ENCODE peak calls at places on chromosomes 12 and 14, in eight cellular contexts. One of them, this sample, is unnamed.

GRCh38 chr14:90536511-90537191 is 139.8 kb downstream of the CALM1 start:
- DNase-seq in epithelial cell of esophagus: no peak
- DNase-seq in fibroblast of pulmonary artery: no peak
- DNase-seq in uterus: no peak
- DNase-seq in NB4: peak
- DNase-seq in hepatocyte: no peak
- DNase-seq in cardiac fibroblast: no peak
- DNase-seq in Calu3: no peak
- DNase-seq in this sample: no peak

GRCh38 chr12:76558684-76559276 is 791 bp downstream of the OSBPL8 start:
- DNase-seq in fibroblast of pulmonary artery: peak
- DNase-seq in NB4: peak
- DNase-seq in uterus: peak
- DNase-seq in hepatocyte: peak
- DNase-seq in Calu3: peak
- DNase-seq in epithelial cell of esophagus: peak
- DNase-seq in cardiac fibroblast: peak
- DNase-seq in this sample: peak

GRCh38 chr12:120687570-120688289 is 781 bp downstream of the MLEC start:
- DNase-seq in fibroblast of pulmonary artery: no peak
- DNase-seq in uterus: no peak
- DNase-seq in Calu3: no peak
- DNase-seq in NB4: peak
- DNase-seq in hepatocyte: peak
- DNase-seq in epithelial cell of esophagus: no peak
- DNase-seq in cardiac fibroblast: peak
- DNase-seq in this sample: peak

GRCh38 chr12:18749381-18749957 is 11.6 kb downstream of the CAPZA3 start:
- DNase-seq in cardiac fibroblast: no peak
- DNase-seq in Calu3: no peak
- DNase-seq in uterus: no peak
- DNase-seq in NB4: no peak
- DNase-seq in fibroblast of pulmonary artery: no peak
- DNase-seq in hepatocyte: no peak
- DNase-seq in epithelial cell of esophagus: no peak
- DNase-seq in this sample: no peak

GRCh38 chr12:92356405-92356804 is 210.8 kb upstream of the BTG1 start:
- DNase-seq in epithelial cell of esophagus: no peak
- DNase-seq in hepatocyte: no peak
- DNase-seq in cardiac fibroblast: no peak
- DNase-seq in NB4: peak
- DNase-seq in Calu3: no peak
- DNase-seq in uterus: no peak
- DNase-seq in fibroblast of pulmonary artery: no peak
- DNase-seq in this sample: no peak

GRCh38 chr12:89108265-89108664 is 244.0 kb downstream of the DUSP6 start:
- DNase-seq in fibroblast of pulmonary artery: no peak
- DNase-seq in hepatocyte: no peak
- DNase-seq in epithelial cell of esophagus: no peak
- DNase-seq in Calu3: no peak
- DNase-seq in uterus: no peak
- DNase-seq in NB4: no peak
- DNase-seq in cardiac fibroblast: no peak
- DNase-seq in this sample: no peak

GRCh38 chr12:72547593-72547992 is 275.4 kb downstream of the TRHDE start:
- DNase-seq in epithelial cell of esophagus: peak
- DNase-seq in hepatocyte: no peak
- DNase-seq in cardiac fibroblast: no peak
- DNase-seq in fibroblast of pulmonary artery: no peak
- DNase-seq in NB4: no peak
- DNase-seq in Calu3: no peak
- DNase-seq in uterus: no peak
- DNase-seq in this sample: no peak

GRCh38 chr12:85425926-85426325 is 145.9 kb downstream of the ALX1 start:
- DNase-seq in uterus: no peak
- DNase-seq in epithelial cell of esophagus: no peak
- DNase-seq in NB4: no peak
- DNase-seq in Calu3: no peak
- DNase-seq in fibroblast of pulmonary artery: no peak
- DNase-seq in cardiac fibroblast: no peak
- DNase-seq in hepatocyte: peak
- DNase-seq in this sample: no peak

GRCh38 chr12:71727958-71728357 is 26.7 kb upstream of the RAB21 start:
- DNase-seq in cardiac fibroblast: no peak
- DNase-seq in uterus: no peak
- DNase-seq in Calu3: no peak
- DNase-seq in hepatocyte: no peak
- DNase-seq in epithelial cell of esophagus: no peak
- DNase-seq in NB4: no peak
- DNase-seq in fibroblast of pulmonary artery: no peak
- DNase-seq in this sample: no peak

GRCh38 chr12:49295087-49296001 is at the start of gene PRPH:
- DNase-seq in Calu3: no peak
- DNase-seq in hepatocyte: no peak
- DNase-seq in fibroblast of pulmonary artery: no peak
- DNase-seq in cardiac fibroblast: no peak
- DNase-seq in NB4: peak
- DNase-seq in uterus: no peak
- DNase-seq in epithelial cell of esophagus: no peak
- DNase-seq in this sample: no peak
- TF ChIP-seq CTCF in Calu3: no peak
- TF ChIP-seq CTCF in hepatocyte: no peak
- TF ChIP-seq CTCF in fibroblast of pulmonary artery: no peak
- TF ChIP-seq CTCF in cardiac fibroblast: no peak
- TF ChIP-seq CTCF in NB4: peak
- TF ChIP-seq CTCF in uterus: no peak
- TF ChIP-seq CTCF in epithelial cell of esophagus: no peak
- TF ChIP-seq CTCF in this sample: no peak

GRCh38 chr14:45990252-45990651 is 661.3 kb downstream of the RPL10L start:
- DNase-seq in uterus: no peak
- DNase-seq in NB4: peak
- DNase-seq in cardiac fibroblast: peak
- DNase-seq in hepatocyte: no peak
- DNase-seq in fibroblast of pulmonary artery: no peak
- DNase-seq in epithelial cell of esophagus: peak
- DNase-seq in Calu3: no peak
- DNase-seq in this sample: no peak
- TF ChIP-seq CTCF in uterus: no peak
- TF ChIP-seq CTCF in NB4: peak
- TF ChIP-seq CTCF in cardiac fibroblast: peak
- TF ChIP-seq CTCF in hepatocyte: peak
- TF ChIP-seq CTCF in fibroblast of pulmonary artery: peak
- TF ChIP-seq CTCF in epithelial cell of esophagus: peak
- TF ChIP-seq CTCF in Calu3: peak
- TF ChIP-seq CTCF in this sample: no peak

GRCh38 chr12:112012775-112013600 is at the start of the genes ERP29 and TMEM116:
- DNase-seq in cardiac fibroblast: peak
- DNase-seq in fibroblast of pulmonary artery: peak
- DNase-seq in hepatocyte: peak
- DNase-seq in uterus: peak
- DNase-seq in epithelial cell of esophagus: peak
- DNase-seq in Calu3: peak
- DNase-seq in NB4: peak
- DNase-seq in this sample: peak

GRCh38 chr12:112010415-112011344 is 2.3 kb downstream of the TMEM116 start:
- DNase-seq in fibroblast of pulmonary artery: no peak
- DNase-seq in epithelial cell of esophagus: no peak
- DNase-seq in NB4: no peak
- DNase-seq in Calu3: no peak
- DNase-seq in uterus: no peak
- DNase-seq in hepatocyte: no peak
- DNase-seq in cardiac fibroblast: no peak
- DNase-seq in this sample: no peak

GRCh38 chr12:112011685-112012084 is 1.3 kb downstream of the TMEM116 start:
- DNase-seq in cardiac fibroblast: no peak
- DNase-seq in hepatocyte: no peak
- DNase-seq in epithelial cell of esophagus: no peak
- DNase-seq in Calu3: no peak
- DNase-seq in uterus: no peak
- DNase-seq in NB4: no peak
- DNase-seq in fibroblast of pulmonary artery: no peak
- DNase-seq in this sample: no peak

GRCh38 chr12:112015938-112016337 is 2.7 kb downstream of the ERP29 start:
- DNase-seq in hepatocyte: no peak
- DNase-seq in cardiac fibroblast: no peak
- DNase-seq in NB4: no peak
- DNase-seq in epithelial cell of esophagus: no peak
- DNase-seq in fibroblast of pulmonary artery: no peak
- DNase-seq in Calu3: no peak
- DNase-seq in uterus: no peak
- DNase-seq in this sample: no peak

DNA sequence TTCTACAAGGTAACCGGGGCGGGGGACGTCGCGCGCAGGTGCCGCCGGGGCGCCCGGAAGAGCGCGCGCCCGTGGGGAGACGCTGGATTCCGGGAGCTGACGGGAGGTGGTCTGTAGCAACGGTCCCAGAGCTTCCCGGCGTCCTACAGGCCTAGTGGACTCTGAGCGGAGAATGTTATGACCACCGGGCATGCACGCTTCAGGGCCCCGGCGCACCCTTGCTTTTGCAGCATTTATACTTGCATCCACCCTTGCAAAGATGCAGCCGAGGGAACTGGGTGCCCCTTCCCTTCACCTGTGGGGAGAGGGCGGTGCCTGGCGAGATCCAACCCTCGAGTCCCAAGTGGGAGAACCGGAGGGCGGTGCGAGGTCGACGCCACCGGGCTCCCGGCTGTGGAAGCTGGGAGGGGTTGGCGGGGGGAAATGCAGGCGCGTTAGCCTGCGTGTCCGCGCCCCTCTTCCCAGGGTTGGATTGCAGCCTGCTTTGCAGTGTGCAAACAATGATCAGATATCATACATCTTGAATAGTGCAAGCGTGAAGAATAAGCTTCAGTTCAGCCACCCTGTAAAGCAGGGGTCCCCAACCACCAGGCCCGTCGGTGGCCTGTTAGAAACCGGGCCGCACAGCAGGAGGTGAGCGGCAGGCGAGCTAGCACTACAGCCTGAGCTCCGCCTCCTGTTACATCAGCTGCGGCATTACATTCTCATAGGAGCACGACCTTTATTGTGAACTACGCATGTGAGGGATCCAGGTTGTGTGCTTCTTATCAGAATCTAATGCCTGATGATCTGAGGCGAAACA is 576 bp downstream of the ERP29 start:
- DNase-seq in NB4: peak
- DNase-seq in hepatocyte: peak
- DNase-seq in uterus: peak
- DNase-seq in Calu3: peak
- DNase-seq in cardiac fibroblast: peak
- DNase-seq in epithelial cell of esophagus: peak
- DNase-seq in fibroblast of pulmonary artery: peak
- DNase-seq in this sample: peak
- TF ChIP-seq CTCF in NB4: no peak
- TF ChIP-seq CTCF in hepatocyte: no peak
- TF ChIP-seq CTCF in uterus: no peak
- TF ChIP-seq CTCF in Calu3: peak
- TF ChIP-seq CTCF in cardiac fibroblast: no peak
- TF ChIP-seq CTCF in epithelial cell of esophagus: no peak
- TF ChIP-seq CTCF in fibroblast of pulmonary artery: no peak
- TF ChIP-seq CTCF in this sample: no peak

DNA sequence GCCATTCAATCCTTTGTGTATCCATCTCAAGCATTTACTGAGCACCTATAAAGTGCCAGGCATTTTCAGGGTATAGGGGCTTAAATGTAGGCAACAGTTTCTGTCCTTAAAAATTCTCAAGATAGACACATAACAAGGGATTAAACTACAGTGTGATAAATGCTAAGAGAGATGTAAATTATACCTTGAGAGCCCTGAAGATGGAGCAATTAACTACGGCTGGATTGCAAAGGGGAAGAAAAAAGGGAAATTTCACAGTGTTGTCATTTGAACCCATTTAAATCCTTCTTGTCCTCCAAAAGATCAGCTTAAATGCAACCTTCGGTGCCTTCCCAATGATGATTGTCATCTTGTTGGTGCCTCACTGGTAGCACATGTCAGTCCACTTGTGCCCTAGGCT is 11.5 kb upstream of the IL26 start:
- DNase-seq in uterus: no peak
- DNase-seq in hepatocyte: no peak
- DNase-seq in fibroblast of pulmonary artery: no peak
- DNase-seq in epithelial cell of esophagus: no peak
- DNase-seq in cardiac fibroblast: peak
- DNase-seq in NB4: peak
- DNase-seq in Calu3: no peak
- DNase-seq in this sample: no peak
- TF ChIP-seq CTCF in uterus: peak
- TF ChIP-seq CTCF in hepatocyte: peak
- TF ChIP-seq CTCF in fibroblast of pulmonary artery: peak
- TF ChIP-seq CTCF in epithelial cell of esophagus: no peak
- TF ChIP-seq CTCF in cardiac fibroblast: no peak
- TF ChIP-seq CTCF in NB4: peak
- TF ChIP-seq CTCF in Calu3: no peak
- TF ChIP-seq CTCF in this sample: no peak

GRCh38 chr12:52975820-52976573 is 27.1 kb downstream of the KRT18 start:
- DNase-seq in cardiac fibroblast: peak
- DNase-seq in Calu3: peak
- DNase-seq in epithelial cell of esophagus: peak
- DNase-seq in NB4: no peak
- DNase-seq in hepatocyte: peak
- DNase-seq in fibroblast of pulmonary artery: peak
- DNase-seq in uterus: no peak
- DNase-seq in this sample: no peak
- TF ChIP-seq CTCF in cardiac fibroblast: peak
- TF ChIP-seq CTCF in Calu3: no peak
- TF ChIP-seq CTCF in epithelial cell of esophagus: peak
- TF ChIP-seq CTCF in NB4: no peak
- TF ChIP-seq CTCF in hepatocyte: peak
- TF ChIP-seq CTCF in fibroblast of pulmonary artery: no peak
- TF ChIP-seq CTCF in uterus: no peak
- TF ChIP-seq CTCF in this sample: no peak

This sample was measured in natural killer cell.